ENCODE peak calls at places on chromosome 1, in five cellular contexts. C is iris pigment epithelial cell; F is EH; R is hypothalamus; W is stimulated activated CD8-positive, alpha-beta memory T cell treated with anti-CD3 and anti-CD28 coated beads, Interleukin-7, amount 100 ng/mL, for 48 hours. K is an unnamed sample.

GRCh38 chr1:29254346-29254745 is 18.0 kb downstream of the PTPRU start:
- DNase-seq in W (no peak), R (no peak), F (peak), C (peak), K (no peak)

GRCh38 chr1:27142464-27142863 is 12.5 kb downstream of the SLC9A1 start:
- DNase-seq in W (no peak), C (no peak), F (no peak), R (no peak), K (no peak)

GRCh38 chr1:217965156-217965786 is 319.8 kb upstream of the RRP15 start:
- DNase-seq in C (no peak), R (no peak), W (no peak), F (no peak), K (peak)

GRCh38 chr1:85584264-85584781 is 3.8 kb downstream of the CCN1 start:
- DNase-seq in W (no peak), C (peak), R (no peak), F (peak), K (no peak)

GRCh38 chr1:217343907-217344306 is 287.0 kb downstream of the GPATCH2 start:
- DNase-seq in R (no peak), F (no peak), W (no peak), C (no peak), K (peak)

GRCh38 chr1:60386259-60386658 is 312.7 kb upstream of the C1orf87 start:
- DNase-seq in F (no peak), W (no peak), C (no peak), R (no peak), K (no peak)

GRCh38 chr1:213394837-213395236 is 343.8 kb downstream of the RPS6KC1 start:
- DNase-seq in W (no peak), C (no peak), F (no peak), R (no peak), K (no peak)

GRCh38 chr1:19163261-19163660 is 46.8 kb downstream of the UBR4 start:
- DNase-seq in C (peak), F (peak), R (no peak), W (no peak), K (no peak)

GRCh38 chr1:64572222-64572900 is 102.4 kb downstream of the CACHD1 start:
- DNase-seq in F (no peak), R (no peak), C (no peak), W (no peak), K (peak)

GRCh38 chr1:9069324-9070100 is at the start of gene SLC2A5:
- DNase-seq in R (peak), C (no peak), W (no peak), F (no peak), K (no peak)

GRCh38 chr1:239572183-239572582 is 185.8 kb downstream of the CHRM3 start:
- DNase-seq in W (no peak), R (no peak), C (no peak), F (no peak), K (no peak)

GRCh38 chr1:43274125-43274803 is 4.5 kb downstream of the TMEM125 start:
- DNase-seq in W (no peak), R (no peak), C (peak), F (peak), K (peak)